ENCODE peak calls at places on chromosomes 13 and 19, in six cellular contexts. One of them, this sample, is unnamed.

GRCh38 chr13:70708744-70709143 is 600.5 kb upstream of the KLHL1 start:
- DNase-seq in effector memory CD4-positive, alpha-beta T cell: no peak
- DNase-seq in epithelial cell of esophagus: no peak
- DNase-seq in HS-5: peak
- DNase-seq in activated CD4-positive, alpha-beta T cell treated with anti-CD3 and anti-CD28 coated beads for 48 hours: no peak
- DNase-seq in A549: no peak
- DNase-seq in this sample: no peak

GRCh38 chr19:4391701-4392543 is 8.4 kb downstream of the SH3GL1 start:
- DNase-seq in effector memory CD4-positive, alpha-beta T cell: no peak
- DNase-seq in epithelial cell of esophagus: peak
- DNase-seq in HS-5: no peak
- DNase-seq in activated CD4-positive, alpha-beta T cell treated with anti-CD3 and anti-CD28 coated beads for 48 hours: no peak
- DNase-seq in A549: no peak
- DNase-seq in this sample: peak

GRCh38 chr19:4115818-4116385 is 8.0 kb downstream of the MAP2K2 start:
- DNase-seq in effector memory CD4-positive, alpha-beta T cell: no peak
- DNase-seq in epithelial cell of esophagus: no peak
- DNase-seq in HS-5: no peak
- DNase-seq in activated CD4-positive, alpha-beta T cell treated with anti-CD3 and anti-CD28 coated beads for 48 hours: peak
- DNase-seq in A549: no peak
- DNase-seq in this sample: no peak

GRCh38 chr13:45196622-45197021 is 4.2 kb downstream of the KCTD4 start:
- DNase-seq in effector memory CD4-positive, alpha-beta T cell: no peak
- DNase-seq in epithelial cell of esophagus: peak
- DNase-seq in HS-5: no peak
- DNase-seq in activated CD4-positive, alpha-beta T cell treated with anti-CD3 and anti-CD28 coated beads for 48 hours: no peak
- DNase-seq in A549: no peak
- DNase-seq in this sample: no peak

GRCh38 chr19:55044771-55045716 is 7.0 kb upstream of the GP6 start:
- DNase-seq in effector memory CD4-positive, alpha-beta T cell: no peak
- DNase-seq in epithelial cell of esophagus: no peak
- DNase-seq in HS-5: no peak
- DNase-seq in activated CD4-positive, alpha-beta T cell treated with anti-CD3 and anti-CD28 coated beads for 48 hours: no peak
- DNase-seq in A549: no peak
- DNase-seq in this sample: no peak

GRCh38 chr19:39492788-39493187 is 6.0 kb upstream of the DLL3 start:
- DNase-seq in effector memory CD4-positive, alpha-beta T cell: no peak
- DNase-seq in epithelial cell of esophagus: no peak
- DNase-seq in HS-5: no peak
- DNase-seq in activated CD4-positive, alpha-beta T cell treated with anti-CD3 and anti-CD28 coated beads for 48 hours: no peak
- DNase-seq in A549: no peak
- DNase-seq in this sample: no peak

GRCh38 chr13:94917814-94918213 is 205.5 kb upstream of the SOX21 start:
- DNase-seq in effector memory CD4-positive, alpha-beta T cell: no peak
- DNase-seq in epithelial cell of esophagus: peak
- DNase-seq in HS-5: no peak
- DNase-seq in activated CD4-positive, alpha-beta T cell treated with anti-CD3 and anti-CD28 coated beads for 48 hours: no peak
- DNase-seq in A549: no peak
- DNase-seq in this sample: peak

GRCh38 chr13:79874396-79875360 is 393.7 kb downstream of the NDFIP2 start:
- DNase-seq in effector memory CD4-positive, alpha-beta T cell: no peak
- DNase-seq in epithelial cell of esophagus: peak
- DNase-seq in HS-5: no peak
- DNase-seq in activated CD4-positive, alpha-beta T cell treated with anti-CD3 and anti-CD28 coated beads for 48 hours: no peak
- DNase-seq in A549: no peak
- DNase-seq in this sample: peak

GRCh38 chr19:28727133-28727834 is 485.7 kb downstream of the UQCRFS1 start:
- DNase-seq in effector memory CD4-positive, alpha-beta T cell: no peak
- DNase-seq in epithelial cell of esophagus: peak
- DNase-seq in HS-5: no peak
- DNase-seq in activated CD4-positive, alpha-beta T cell treated with anti-CD3 and anti-CD28 coated beads for 48 hours: no peak
- DNase-seq in A549: no peak
- DNase-seq in this sample: no peak

GRCh38 chr13:32165791-32166190 is 134.2 kb downstream of the FRY start:
- DNase-seq in effector memory CD4-positive, alpha-beta T cell: no peak
- DNase-seq in epithelial cell of esophagus: peak
- DNase-seq in HS-5: no peak
- DNase-seq in activated CD4-positive, alpha-beta T cell treated with anti-CD3 and anti-CD28 coated beads for 48 hours: no peak
- DNase-seq in A549: no peak
- DNase-seq in this sample: no peak

GRCh38 chr13:65913173-65913572 is 1317.0 kb downstream of the PCDH9 start:
- DNase-seq in effector memory CD4-positive, alpha-beta T cell: no peak
- DNase-seq in epithelial cell of esophagus: peak
- DNase-seq in HS-5: peak
- DNase-seq in activated CD4-positive, alpha-beta T cell treated with anti-CD3 and anti-CD28 coated beads for 48 hours: no peak
- DNase-seq in A549: no peak
- DNase-seq in this sample: no peak

GRCh38 chr13:77028202-77028601 is 1.2 kb upstream of the FBXL3 start:
- DNase-seq in effector memory CD4-positive, alpha-beta T cell: no peak
- DNase-seq in epithelial cell of esophagus: peak
- DNase-seq in HS-5: no peak
- DNase-seq in activated CD4-positive, alpha-beta T cell treated with anti-CD3 and anti-CD28 coated beads for 48 hours: no peak
- DNase-seq in A549: no peak
- DNase-seq in this sample: no peak

GRCh38 chr13:83503424-83503823 is 378.9 kb downstream of the SLITRK1 start:
- DNase-seq in effector memory CD4-positive, alpha-beta T cell: no peak
- DNase-seq in epithelial cell of esophagus: peak
- DNase-seq in HS-5: peak
- DNase-seq in activated CD4-positive, alpha-beta T cell treated with anti-CD3 and anti-CD28 coated beads for 48 hours: no peak
- DNase-seq in A549: no peak
- DNase-seq in this sample: no peak

GRCh38 chr19:44587863-44588752 is 25.3 kb upstream of the IGSF23 start:
- DNase-seq in effector memory CD4-positive, alpha-beta T cell: no peak
- DNase-seq in epithelial cell of esophagus: peak
- DNase-seq in HS-5: peak
- DNase-seq in activated CD4-positive, alpha-beta T cell treated with anti-CD3 and anti-CD28 coated beads for 48 hours: peak
- DNase-seq in A549: peak
- DNase-seq in this sample: peak

GRCh38 chr19:29260477-29261317 is 47.7 kb upstream of the UQCRFS1 start:
- DNase-seq in effector memory CD4-positive, alpha-beta T cell: no peak
- DNase-seq in epithelial cell of esophagus: peak
- DNase-seq in HS-5: no peak
- DNase-seq in activated CD4-positive, alpha-beta T cell treated with anti-CD3 and anti-CD28 coated beads for 48 hours: peak
- DNase-seq in A549: peak
- DNase-seq in this sample: peak

GRCh38 chr13:75637101-75637774 is 1.1 kb downstream of the LMO7 start:
- DNase-seq in effector memory CD4-positive, alpha-beta T cell: no peak
- DNase-seq in epithelial cell of esophagus: no peak
- DNase-seq in HS-5: no peak
- DNase-seq in activated CD4-positive, alpha-beta T cell treated with anti-CD3 and anti-CD28 coated beads for 48 hours: no peak
- DNase-seq in A549: no peak
- DNase-seq in this sample: no peak

GRCh38 chr19:35908977-35909683 is 1.0 kb upstream of the TYROBP start:
- DNase-seq in effector memory CD4-positive, alpha-beta T cell: no peak
- DNase-seq in epithelial cell of esophagus: no peak
- DNase-seq in HS-5: no peak
- DNase-seq in activated CD4-positive, alpha-beta T cell treated with anti-CD3 and anti-CD28 coated beads for 48 hours: no peak
- DNase-seq in A549: no peak
- DNase-seq in this sample: peak

GRCh38 chr13:43883636-43884035 is 3.9 kb downstream of the LACC1 start:
- DNase-seq in effector memory CD4-positive, alpha-beta T cell: no peak
- DNase-seq in epithelial cell of esophagus: no peak
- DNase-seq in HS-5: no peak
- DNase-seq in activated CD4-positive, alpha-beta T cell treated with anti-CD3 and anti-CD28 coated beads for 48 hours: no peak
- DNase-seq in A549: no peak
- DNase-seq in this sample: no peak

GRCh38 chr19:47448360-47448727 is 23.3 kb downstream of the SLC8A2 start:
- DNase-seq in effector memory CD4-positive, alpha-beta T cell: no peak
- DNase-seq in epithelial cell of esophagus: no peak
- DNase-seq in HS-5: no peak
- DNase-seq in activated CD4-positive, alpha-beta T cell treated with anti-CD3 and anti-CD28 coated beads for 48 hours: no peak
- DNase-seq in A549: no peak
- DNase-seq in this sample: no peak

GRCh38 chr13:57716295-57716694 is 84.8 kb downstream of the PCDH17 start:
- DNase-seq in effector memory CD4-positive, alpha-beta T cell: no peak
- DNase-seq in epithelial cell of esophagus: peak
- DNase-seq in HS-5: no peak
- DNase-seq in activated CD4-positive, alpha-beta T cell treated with anti-CD3 and anti-CD28 coated beads for 48 hours: no peak
- DNase-seq in A549: no peak
- DNase-seq in this sample: peak

GRCh38 chr13:110826101-110826500 is 88.8 kb downstream of the ANKRD10 start:
- DNase-seq in effector memory CD4-positive, alpha-beta T cell: no peak
- DNase-seq in epithelial cell of esophagus: no peak
- DNase-seq in HS-5: no peak
- DNase-seq in activated CD4-positive, alpha-beta T cell treated with anti-CD3 and anti-CD28 coated beads for 48 hours: no peak
- DNase-seq in A549: no peak
- DNase-seq in this sample: no peak

GRCh38 chr19:49997709-49998108 is 27.5 kb downstream of the VRK3 start:
- DNase-seq in effector memory CD4-positive, alpha-beta T cell: no peak
- DNase-seq in epithelial cell of esophagus: peak
- DNase-seq in HS-5: no peak
- DNase-seq in activated CD4-positive, alpha-beta T cell treated with anti-CD3 and anti-CD28 coated beads for 48 hours: peak
- DNase-seq in A549: peak
- DNase-seq in this sample: peak

GRCh38 chr13:19632915-19633339 is 532 bp upstream of the MPHOSPH8 start:
- DNase-seq in effector memory CD4-positive, alpha-beta T cell: no peak
- DNase-seq in epithelial cell of esophagus: no peak
- DNase-seq in HS-5: peak
- DNase-seq in activated CD4-positive, alpha-beta T cell treated with anti-CD3 and anti-CD28 coated beads for 48 hours: no peak
- DNase-seq in A549: no peak
- DNase-seq in this sample: no peak

GRCh38 chr19:13154241-13154778 is 4.1 kb downstream of the IER2 start:
- DNase-seq in effector memory CD4-positive, alpha-beta T cell: peak
- DNase-seq in epithelial cell of esophagus: peak
- DNase-seq in HS-5: peak
- DNase-seq in activated CD4-positive, alpha-beta T cell treated with anti-CD3 and anti-CD28 coated beads for 48 hours: peak
- DNase-seq in A549: peak
- DNase-seq in this sample: peak

GRCh38 chr13:33334831-33335230 is 49.3 kb upstream of the STARD13 start:
- DNase-seq in effector memory CD4-positive, alpha-beta T cell: no peak
- DNase-seq in epithelial cell of esophagus: no peak
- DNase-seq in HS-5: no peak
- DNase-seq in activated CD4-positive, alpha-beta T cell treated with anti-CD3 and anti-CD28 coated beads for 48 hours: no peak
- DNase-seq in A549: no peak
- DNase-seq in this sample: no peak

GRCh38 chr13:107962209-107962608 is 253.1 kb downstream of the LIG4 start:
- DNase-seq in effector memory CD4-positive, alpha-beta T cell: no peak
- DNase-seq in epithelial cell of esophagus: no peak
- DNase-seq in HS-5: no peak
- DNase-seq in activated CD4-positive, alpha-beta T cell treated with anti-CD3 and anti-CD28 coated beads for 48 hours: no peak
- DNase-seq in A549: no peak
- DNase-seq in this sample: no peak

GRCh38 chr19:12953456-12954149 is 3.4 kb downstream of the GADD45GIP1 start:
- DNase-seq in effector memory CD4-positive, alpha-beta T cell: no peak
- DNase-seq in epithelial cell of esophagus: no peak
- DNase-seq in HS-5: no peak
- DNase-seq in activated CD4-positive, alpha-beta T cell treated with anti-CD3 and anti-CD28 coated beads for 48 hours: no peak
- DNase-seq in A549: no peak
- DNase-seq in this sample: no peak

GRCh38 chr19:42683917-42684513 is 56.3 kb downstream of the PSG3 start:
- DNase-seq in effector memory CD4-positive, alpha-beta T cell: no peak
- DNase-seq in epithelial cell of esophagus: peak
- DNase-seq in HS-5: peak
- DNase-seq in activated CD4-positive, alpha-beta T cell treated with anti-CD3 and anti-CD28 coated beads for 48 hours: peak
- DNase-seq in A549: peak
- DNase-seq in this sample: peak

GRCh38 chr19:8580710-8581281 is 3.6 kb upstream of the MYO1F start:
- DNase-seq in effector memory CD4-positive, alpha-beta T cell: peak
- DNase-seq in epithelial cell of esophagus: peak
- DNase-seq in HS-5: no peak
- DNase-seq in activated CD4-positive, alpha-beta T cell treated with anti-CD3 and anti-CD28 coated beads for 48 hours: peak
- DNase-seq in A549: peak
- DNase-seq in this sample: peak

GRCh38 chr19:23440791-23441190 is 45.5 kb upstream of the ZNF91 start:
- DNase-seq in effector memory CD4-positive, alpha-beta T cell: no peak
- DNase-seq in epithelial cell of esophagus: no peak
- DNase-seq in HS-5: no peak
- DNase-seq in activated CD4-positive, alpha-beta T cell treated with anti-CD3 and anti-CD28 coated beads for 48 hours: peak
- DNase-seq in A549: peak
- DNase-seq in this sample: no peak

GRCh38 chr13:36344886-36345437 is 1.2 kb downstream of the SPART start:
- DNase-seq in effector memory CD4-positive, alpha-beta T cell: peak
- DNase-seq in epithelial cell of esophagus: peak
- DNase-seq in HS-5: no peak
- DNase-seq in activated CD4-positive, alpha-beta T cell treated with anti-CD3 and anti-CD28 coated beads for 48 hours: peak
- DNase-seq in A549: no peak
- DNase-seq in this sample: no peak

GRCh38 chr13:110264685-110265275 is 42.2 kb downstream of the COL4A1 start:
- DNase-seq in effector memory CD4-positive, alpha-beta T cell: no peak
- DNase-seq in epithelial cell of esophagus: no peak
- DNase-seq in HS-5: no peak
- DNase-seq in activated CD4-positive, alpha-beta T cell treated with anti-CD3 and anti-CD28 coated beads for 48 hours: no peak
- DNase-seq in A549: no peak
- DNase-seq in this sample: peak

GRCh38 chr19:10305139-10305806 is 4.3 kb downstream of the ZGLP1 start:
- DNase-seq in effector memory CD4-positive, alpha-beta T cell: no peak
- DNase-seq in epithelial cell of esophagus: peak
- DNase-seq in HS-5: no peak
- DNase-seq in activated CD4-positive, alpha-beta T cell treated with anti-CD3 and anti-CD28 coated beads for 48 hours: no peak
- DNase-seq in A549: no peak
- DNase-seq in this sample: no peak

GRCh38 chr13:111537115-111537728 is 216.8 kb downstream of the TEX29 start:
- DNase-seq in effector memory CD4-positive, alpha-beta T cell: no peak
- DNase-seq in epithelial cell of esophagus: no peak
- DNase-seq in HS-5: no peak
- DNase-seq in activated CD4-positive, alpha-beta T cell treated with anti-CD3 and anti-CD28 coated beads for 48 hours: no peak
- DNase-seq in A549: no peak
- DNase-seq in this sample: no peak

GRCh38 chr19:46920341-46920740 is 59.5 kb downstream of the ARHGAP35 start:
- DNase-seq in effector memory CD4-positive, alpha-beta T cell: no peak
- DNase-seq in epithelial cell of esophagus: no peak
- DNase-seq in HS-5: no peak
- DNase-seq in activated CD4-positive, alpha-beta T cell treated with anti-CD3 and anti-CD28 coated beads for 48 hours: no peak
- DNase-seq in A549: no peak
- DNase-seq in this sample: peak

GRCh38 chr19:2186071-2186846 is 22.5 kb downstream of the DOT1L start:
- DNase-seq in effector memory CD4-positive, alpha-beta T cell: no peak
- DNase-seq in epithelial cell of esophagus: no peak
- DNase-seq in HS-5: no peak
- DNase-seq in activated CD4-positive, alpha-beta T cell treated with anti-CD3 and anti-CD28 coated beads for 48 hours: no peak
- DNase-seq in A549: no peak
- DNase-seq in this sample: peak

GRCh38 chr19:30224689-30225606 is 147.2 kb upstream of the ZNF536 start:
- DNase-seq in effector memory CD4-positive, alpha-beta T cell: no peak
- DNase-seq in epithelial cell of esophagus: no peak
- DNase-seq in HS-5: no peak
- DNase-seq in activated CD4-positive, alpha-beta T cell treated with anti-CD3 and anti-CD28 coated beads for 48 hours: peak
- DNase-seq in A549: peak
- DNase-seq in this sample: no peak

GRCh38 chr19:51460164-51460992 is 2.1 kb upstream of the SIGLEC8 start:
- DNase-seq in effector memory CD4-positive, alpha-beta T cell: no peak
- DNase-seq in epithelial cell of esophagus: no peak
- DNase-seq in HS-5: no peak
- DNase-seq in activated CD4-positive, alpha-beta T cell treated with anti-CD3 and anti-CD28 coated beads for 48 hours: no peak
- DNase-seq in A549: peak
- DNase-seq in this sample: peak

GRCh38 chr13:48902421-48902820 is 73.3 kb upstream of the FNDC3A start:
- DNase-seq in effector memory CD4-positive, alpha-beta T cell: no peak
- DNase-seq in epithelial cell of esophagus: peak
- DNase-seq in HS-5: no peak
- DNase-seq in activated CD4-positive, alpha-beta T cell treated with anti-CD3 and anti-CD28 coated beads for 48 hours: no peak
- DNase-seq in A549: no peak
- DNase-seq in this sample: peak

GRCh38 chr19:4582112-4582553 is 22.6 kb upstream of the SEMA6B start:
- DNase-seq in effector memory CD4-positive, alpha-beta T cell: no peak
- DNase-seq in epithelial cell of esophagus: no peak
- DNase-seq in HS-5: no peak
- DNase-seq in activated CD4-positive, alpha-beta T cell treated with anti-CD3 and anti-CD28 coated beads for 48 hours: no peak
- DNase-seq in A549: no peak
- DNase-seq in this sample: no peak

This sample was measured in trophoblast cell.